ENCODE peak calls at places on chromosomes 5 and 9, in seven cellular contexts. B, L, Z, C, T, O and Y are unnamed samples.

GRCh38 chr5:68189171-68189570 is 26.4 kb upstream of the PIK3R1 start:
- DNase-seq in B (no peak), L (no peak), Z (no peak), C (no peak), T (no peak), O (no peak), Y (no peak)

GRCh38 chr5:176647870-176648466 is 684 bp downstream of the TSPAN17 start:
- DNase-seq in B (no peak), L (no peak), Z (peak; percentile 17), C (peak; percentile 43), T (peak; percentile 32), O (no peak), Y (no peak)

GRCh38 chr9:88753691-88754367 is 218.9 kb downstream of the NXNL2 start:
- DNase-seq in B (no peak), L (no peak), Z (no peak), C (no peak), T (no peak), O (no peak), Y (no peak)

GRCh38 chr5:7576023-7576715 is 180.2 kb downstream of the ADCY2 start:
- DNase-seq in B (no peak), L (no peak), Z (no peak), C (no peak), T (no peak), O (no peak), Y (no peak)

GRCh38 chr9:135492886-135493669 is 7.4 kb upstream of the MRPS2 start:
- DNase-seq in B (no peak), L (peak; percentile 52), Z (no peak), C (no peak), T (no peak), O (no peak), Y (peak; percentile 64)

GRCh38 chr5:95083606-95084005 is 201.3 kb downstream of the MCTP1 start:
- DNase-seq in B (no peak), L (no peak), Z (peak; percentile 8), C (no peak), T (peak; percentile 20), O (no peak), Y (no peak)

GRCh38 chr9:95268681-95269080 is 48.8 kb downstream of the FANCC start:
- DNase-seq in B (no peak), L (no peak), Z (peak; percentile 27), C (peak; percentile 62), T (peak; percentile 22), O (no peak), Y (no peak)

GRCh38 chr5:108260105-108260857 is 121.6 kb downstream of the FBXL17 start:
- DNase-seq in B (no peak), L (peak; percentile 70), Z (peak; percentile 74), C (peak; percentile 95), T (peak; percentile 83), O (peak; percentile 50), Y (no peak)

GRCh38 chr9:592733-593132 is 248.8 kb upstream of the DMRT1 start:
- DNase-seq in B (no peak), L (no peak), Z (no peak), C (no peak), T (no peak), O (no peak), Y (no peak)

GRCh38 chr5:113749334-113749733 is 235.8 kb downstream of the YTHDC2 start:
- DNase-seq in B (no peak), L (no peak), Z (no peak), C (peak; percentile 69), T (no peak), O (no peak), Y (no peak)

GRCh38 chr5:976849-977751 is 31.5 kb upstream of the NKD2 start:
- DNase-seq in B (no peak), L (peak; percentile 69), Z (no peak), C (no peak), T (no peak), O (no peak), Y (no peak)

GRCh38 chr5:151739939-151740335 is 18.5 kb downstream of the ATOX1 start:
- DNase-seq in B (no peak), L (no peak), Z (peak; percentile 99), C (peak; percentile 66), T (peak; percentile 92), O (no peak), Y (no peak)

GRCh38 chr9:121491111-121491510 is 8.5 kb downstream of the GGTA1 start:
- DNase-seq in B (no peak), L (no peak), Z (no peak), C (no peak), T (no peak), O (no peak), Y (peak; percentile 51)

GRCh38 chr9:133844876-133845658 is 106.9 kb upstream of the SARDH start:
- DNase-seq in B (no peak), L (no peak), Z (peak; percentile 78), C (no peak), T (peak; percentile 51), O (no peak), Y (no peak)

GRCh38 chr9:120925535-120926396 is 830 bp downstream of the TRAF1 start:
- DNase-seq in B (no peak), L (no peak), Z (peak; percentile 93), C (no peak), T (peak; percentile 89), O (no peak), Y (no peak)

GRCh38 chr5:77981820-77982219 is 205.7 kb upstream of the TBCA start:
- DNase-seq in B (no peak), L (no peak), Z (no peak), C (peak; percentile 22), T (no peak), O (no peak), Y (no peak)
- TF ChIP-seq CTCF in B (no peak), L (no peak), Z (no peak), C (peak; percentile 61), T (no peak), O (no peak), Y (no peak)

GRCh38 chr5:81207009-81207408 is 26.1 kb upstream of the CKMT2 start:
- DNase-seq in B (no peak), L (no peak), Z (no peak), C (peak; percentile 72), T (peak; percentile 10), O (no peak), Y (no peak)
- TF ChIP-seq CTCF in B (no peak), L (peak; percentile 25), Z (no peak), C (peak; percentile 74), T (peak; percentile 34), O (no peak), Y (peak; percentile 33)

GRCh38 chr5:37834542-37835399 is 5.1 kb downstream of the GDNF start:
- DNase-seq in B (no peak), L (no peak), Z (peak; percentile 49), C (peak; percentile 77), T (no peak), O (peak; percentile 23), Y (no peak)
- TF ChIP-seq CTCF in B (no peak), L (no peak), Z (no peak), C (no peak), T (no peak), O (no peak), Y (peak; percentile 42)

DNA sequence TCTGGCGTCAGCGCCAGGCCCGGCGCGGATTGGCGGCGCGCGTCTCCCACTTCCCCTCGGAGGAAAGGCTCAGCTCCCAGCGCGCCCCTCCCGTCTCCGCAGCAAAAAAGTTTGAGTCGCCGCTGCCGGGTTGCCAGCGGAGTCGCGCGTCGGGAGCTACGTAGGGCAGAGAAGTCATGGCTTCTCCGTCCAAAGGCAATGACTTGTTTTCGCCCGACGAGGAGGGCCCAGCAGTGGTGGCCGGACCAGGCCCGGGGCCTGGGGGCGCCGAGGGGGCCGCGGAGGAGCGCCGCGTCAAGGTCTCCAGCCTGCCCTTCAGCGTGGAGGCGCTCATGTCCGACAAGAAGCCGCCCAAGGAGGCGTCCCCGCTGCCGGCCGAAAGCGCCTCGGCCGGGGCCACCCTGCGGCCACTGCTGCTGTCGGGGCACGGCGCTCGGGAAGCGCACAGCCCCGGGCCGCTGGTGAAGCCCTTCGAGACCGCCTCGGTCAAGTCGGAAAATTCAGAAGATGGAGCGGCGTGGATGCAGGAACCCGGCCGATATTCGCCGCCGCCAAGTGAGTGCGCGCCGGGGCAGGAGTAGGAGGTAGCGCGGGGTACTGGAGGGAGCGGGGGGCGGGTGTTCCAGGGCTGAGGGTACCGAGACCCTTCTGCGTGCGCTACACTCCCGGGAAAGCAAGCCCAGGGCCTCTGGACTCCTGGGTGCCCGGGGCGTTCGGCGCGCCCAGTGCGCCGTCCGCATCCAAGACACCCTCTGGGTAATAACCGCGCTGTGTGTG is at the start of gene MSX2:
- DNase-seq in B (no peak), L (peak; percentile 92), Z (peak; percentile 90), C (peak; percentile 95), T (peak; percentile 90), O (peak; percentile 80), Y (peak; percentile 97)
- TF ChIP-seq CTCF in B (no peak), L (no peak), Z (no peak), C (no peak), T (no peak), O (no peak), Y (peak; percentile 34)